ENCODE peak calls at places on chromosomes 12 and 14, in four cellular contexts. One of them, this sample, is unnamed.

GRCh38 chr12:62296001-62296400 is 35.8 kb downstream of the USP15 start:
- DNase-seq in Right ventricle myocardium superior: no peak
- DNase-seq in M059J: no peak
- DNase-seq in memory B cell: no peak
- DNase-seq in this sample: no peak

GRCh38 chr12:79073506-79073905 is 208.9 kb downstream of the SYT1 start:
- DNase-seq in Right ventricle myocardium superior: no peak
- DNase-seq in M059J: no peak
- DNase-seq in memory B cell: no peak
- DNase-seq in this sample: no peak

GRCh38 chr14:52918486-52918885 is 32.4 kb downstream of the FERMT2 start:
- DNase-seq in Right ventricle myocardium superior: no peak
- DNase-seq in M059J: peak
- DNase-seq in memory B cell: no peak
- DNase-seq in this sample: peak

GRCh38 chr14:51004801-51005526 is 60.7 kb upstream of the PYGL start:
- DNase-seq in Right ventricle myocardium superior: no peak
- DNase-seq in M059J: peak
- DNase-seq in memory B cell: no peak
- DNase-seq in this sample: no peak

GRCh38 chr14:55271572-55272414 is 572 bp downstream of the FBXO34 start:
- DNase-seq in Right ventricle myocardium superior: peak
- DNase-seq in M059J: peak
- DNase-seq in memory B cell: peak
- DNase-seq in this sample: peak

GRCh38 chr14:84036863-84037262 is 1493.1 kb upstream of the FLRT2 start:
- DNase-seq in Right ventricle myocardium superior: no peak
- DNase-seq in M059J: peak
- DNase-seq in memory B cell: no peak
- DNase-seq in this sample: no peak

GRCh38 chr14:56423591-56423991 is 156.0 kb upstream of the TMEM260 start:
- DNase-seq in Right ventricle myocardium superior: no peak
- DNase-seq in M059J: peak
- DNase-seq in memory B cell: no peak
- DNase-seq in this sample: no peak

GRCh38 chr12:93256258-93256969 is 121.3 kb upstream of the NUDT4 start:
- DNase-seq in Right ventricle myocardium superior: no peak
- DNase-seq in M059J: no peak
- DNase-seq in memory B cell: no peak
- DNase-seq in this sample: no peak

GRCh38 chr12:112971248-112971647 is 7.1 kb upstream of the OAS2 start:
- DNase-seq in Right ventricle myocardium superior: peak
- DNase-seq in M059J: peak
- DNase-seq in memory B cell: no peak
- DNase-seq in this sample: no peak